ENCODE peak calls at places on chromosomes 5 and 9, in nine cellular contexts. Q is hepatocyte, V is tibial artery, C is GM23338, F is HCT116, A is testis, Z is PC-3, M is cardiac muscle cell, W is fibroblast of pulmonary artery. S is an unnamed sample.

GRCh38 chr5:123163225-123163876 is 74.3 kb downstream of the PRDM6 start:
- DNase-seq in Q (no peak), V (no peak), C (no peak), F (no peak), A (no peak), Z (no peak), M (no peak), W (no peak), S (no peak)

GRCh38 chr5:135741040-135741439 is 93.4 kb upstream of the SLC25A48 start:
- DNase-seq in Q (no peak), V (no peak), C (no peak), F (no peak), A (no peak), Z (no peak), M (no peak), W (no peak), S (no peak)

GRCh38 chr9:109912082-109912581 is 132.1 kb downstream of the PALM2AKAP2 start:
- DNase-seq in Q (no peak), V (no peak), C (no peak), F (no peak), A (no peak), Z (peak), M (no peak), W (peak), S (no peak)

GRCh38 chr5:56802235-56802634 is 13.1 kb upstream of the MAP3K1 start:
- DNase-seq in Q (no peak), V (no peak), C (no peak), F (no peak), A (no peak), Z (no peak), M (no peak), W (no peak), S (no peak)

GRCh38 chr5:79202076-79202475 is 33.9 kb upstream of the JMY start:
- DNase-seq in Q (peak), V (no peak), C (no peak), F (peak), A (no peak), Z (peak), M (no peak), W (peak), S (no peak)

GRCh38 chr9:24832307-24832706 is 286.6 kb upstream of the IZUMO3 start:
- DNase-seq in Q (peak), V (no peak), C (peak), F (no peak), A (peak), Z (peak), M (peak), W (no peak), S (no peak)

GRCh38 chr9:108184941-108185340 is 670.8 kb downstream of the ACTL7B start:
- DNase-seq in Q (peak), V (no peak), C (no peak), F (no peak), A (no peak), Z (peak), M (no peak), W (peak), S (no peak)

GRCh38 chr5:84069608-84070179 is 315.0 kb downstream of the EDIL3 start:
- DNase-seq in Q (no peak), V (no peak), C (peak), F (no peak), A (no peak), Z (no peak), M (no peak), W (no peak), S (no peak)

GRCh38 chr9:122580360-122580759 is 2.8 kb downstream of the OR1L8 start:
- DNase-seq in Q (no peak), V (no peak), C (no peak), F (peak), A (no peak), Z (peak), M (no peak), W (peak), S (no peak)

GRCh38 chr9:33097192-33097591 is 20.7 kb upstream of the SMU1 start:
- DNase-seq in Q (no peak), V (no peak), C (no peak), F (no peak), A (no peak), Z (no peak), M (no peak), W (no peak), S (no peak)
- TF ChIP-seq CTCF in Q (no peak), V (no peak), C (no peak), F (no peak), A (no peak), Z (no peak), M (no peak), W (no peak), S (no peak)

GRCh38 chr9:133128152-133128551 is 7.1 kb upstream of the RALGDS start:
- DNase-seq in Q (no peak), V (no peak), C (no peak), F (no peak), A (no peak), Z (no peak), M (no peak), W (no peak), S (no peak)
- H3K4me3 ChIP-seq in Q (no peak), V (no peak), C (no peak), F (no peak), A (no peak), Z (no peak), M (no peak), W (no peak), S (no peak)

GRCh38 chr9:78213696-78214095 is 22.2 kb upstream of the CEP78 start:
- DNase-seq in Q (peak), V (no peak), C (peak), F (no peak), A (no peak), Z (peak), M (peak), W (peak), S (peak)
- TF ChIP-seq CTCF in Q (peak), V (no peak), C (peak), F (peak), A (peak), Z (peak), M (peak), W (peak), S (peak)

GRCh38 chr9:89496645-89497044 is 1.3 kb downstream of the SEMA4D start:
- DNase-seq in Q (no peak), V (no peak), C (no peak), F (no peak), A (peak), Z (no peak), M (no peak), W (no peak), S (no peak)
- H3K4me3 ChIP-seq in Q (peak), V (peak), C (peak), F (peak), A (peak), Z (peak), M (peak), W (no peak), S (peak)

DNA sequence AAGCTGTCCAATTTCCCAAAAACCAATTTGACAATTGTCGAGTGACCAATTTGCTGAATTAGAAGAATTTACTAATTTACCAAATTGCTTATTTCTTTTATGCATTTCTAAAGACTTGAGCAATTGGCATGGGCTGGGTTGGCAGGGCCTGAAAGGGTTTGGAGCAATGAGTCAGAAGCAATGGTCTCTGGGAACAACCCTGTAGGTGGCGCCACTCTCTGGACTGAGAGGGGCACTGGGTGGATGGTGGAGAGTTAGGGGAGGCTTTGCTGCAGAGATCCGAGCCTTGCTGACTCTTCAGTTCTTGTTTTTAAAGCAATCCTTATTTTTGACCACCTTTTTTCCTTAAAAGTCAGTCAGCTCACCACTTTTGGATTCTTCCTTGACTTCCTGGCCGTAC is 71.5 kb upstream of the RPS23 start:
- DNase-seq in Q (peak), V (no peak), C (peak), F (no peak), A (peak), Z (peak), M (peak), W (no peak), S (peak)
- TF ChIP-seq CTCF in Q (peak), V (no peak), C (peak), F (peak), A (peak), Z (peak), M (peak), W (peak), S (peak)

DNA sequence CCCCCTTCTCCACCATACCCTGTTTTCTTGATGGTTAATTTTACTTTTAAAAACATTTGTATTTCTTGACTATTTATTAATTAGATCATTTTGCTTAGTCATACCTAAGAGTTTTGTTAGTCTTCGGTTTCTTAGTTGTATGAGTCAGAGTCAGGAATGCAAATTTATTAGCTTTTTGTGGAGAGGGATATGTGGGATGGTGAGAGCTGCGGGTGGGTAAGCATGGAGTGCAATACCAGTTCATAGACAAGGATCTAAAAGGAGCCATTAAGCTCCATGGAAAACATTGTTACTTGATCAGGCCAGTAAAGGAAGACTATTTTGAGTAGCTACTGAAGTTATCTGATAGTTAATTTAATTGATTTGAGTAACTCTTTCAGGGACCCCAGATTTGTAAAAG is 77.5 kb downstream of the ZSWIM6 start:
- DNase-seq in Q (peak), V (no peak), C (no peak), F (peak), A (no peak), Z (peak), M (no peak), W (peak), S (no peak)
- H3K4me3 ChIP-seq in Q (no peak), V (no peak), C (peak), F (peak), A (no peak), Z (peak), M (no peak), W (peak), S (no peak)

GRCh38 chr9:80605129-80605528 is 1033.4 kb downstream of the TLE4 start:
- DNase-seq in Q (peak), V (no peak), C (peak), F (no peak), A (no peak), Z (peak), M (peak), W (peak), S (no peak)
- TF ChIP-seq CTCF in Q (peak), V (no peak), C (peak), F (no peak), A (peak), Z (peak), M (peak), W (peak), S (no peak)

DNA sequence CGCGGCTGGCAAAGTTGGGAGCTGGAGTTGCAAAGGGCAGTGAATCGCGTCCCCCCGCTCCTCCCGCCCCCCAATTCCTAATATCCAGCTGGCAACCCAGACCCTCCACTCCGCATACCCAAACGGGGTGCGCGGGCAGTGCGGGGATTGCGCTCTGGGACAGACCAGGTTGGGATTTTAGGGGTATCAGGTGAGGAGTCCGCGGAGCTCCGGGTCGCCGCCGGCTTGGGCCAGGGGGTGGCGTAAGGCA is 553 bp downstream of the IQGAP2 start:
- DNase-seq in Q (no peak), V (no peak), C (no peak), F (no peak), A (no peak), Z (no peak), M (no peak), W (no peak), S (no peak)
- H3K4me3 ChIP-seq in Q (peak), V (peak), C (peak), F (peak), A (peak), Z (peak), M (peak), W (peak), S (peak)

DNA sequence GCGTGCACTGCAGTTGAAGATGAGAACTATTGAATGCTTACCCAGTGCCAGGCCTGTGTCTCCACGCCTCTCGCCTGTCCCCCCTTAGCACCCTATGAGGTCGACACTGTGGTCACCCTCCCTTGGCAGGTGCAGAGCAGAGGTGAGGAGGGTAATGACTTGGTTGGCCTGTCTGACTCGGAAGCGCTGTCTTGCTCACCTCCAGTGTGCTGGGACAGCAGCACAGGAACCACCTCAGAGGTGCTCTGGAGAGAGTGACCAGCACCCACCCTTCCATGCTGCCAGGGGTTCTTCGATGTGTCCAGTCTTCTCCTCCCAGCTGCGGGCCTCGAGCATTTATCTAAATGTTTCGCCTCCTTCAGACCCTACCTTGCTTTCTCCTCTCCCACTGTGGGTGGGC is 178.3 kb upstream of the IRX2 start:
- DNase-seq in Q (no peak), V (no peak), C (no peak), F (no peak), A (no peak), Z (no peak), M (no peak), W (no peak), S (no peak)
- TF ChIP-seq CTCF in Q (no peak), V (no peak), C (no peak), F (no peak), A (no peak), Z (no peak), M (no peak), W (no peak), S (no peak)

S was measured in GM12865.